ENCODE peak calls at places on chromosome 15, in nine cellular contexts. D is lung, Z is IMR-90, W is fibroblast of mammary gland, L is HepG2, Q is GM13977, K is A673, F is fibroblast of lung, G is tibial artery. A is an unnamed sample.

GRCh38 chr15:51736646-51737537 is 563 bp downstream of the LYSMD2 start:
- DNase-seq in D (peak), Z (no peak), W (no peak), L (no peak), Q (peak), K (peak), F (peak), G (peak), A (no peak)

GRCh38 chr15:60471314-60471713 is 7.6 kb downstream of the ICE2 start:
- DNase-seq in D (no peak), Z (no peak), W (no peak), L (no peak), Q (no peak), K (peak), F (no peak), G (no peak), A (no peak)

GRCh38 chr15:25184356-25185155 is 229.8 kb downstream of the SNRPN start:
- DNase-seq in D (no peak), Z (no peak), W (no peak), L (no peak), Q (no peak), K (no peak), F (no peak), G (no peak), A (no peak)

GRCh38 chr15:89192771-89193170 is 28.6 kb downstream of the RLBP1 start:
- DNase-seq in D (no peak), Z (peak), W (no peak), L (no peak), Q (no peak), K (no peak), F (no peak), G (no peak), A (no peak)

GRCh38 chr15:19973718-19974117 is 567.9 kb downstream of the GOLGA6L6 start:
- DNase-seq in D (no peak), Z (no peak), W (no peak), L (no peak), Q (no peak), K (no peak), F (no peak), G (no peak), A (no peak)

GRCh38 chr15:25800761-25801515 is 62.2 kb downstream of the ATP10A start:
- DNase-seq in D (no peak), Z (no peak), W (no peak), L (no peak), Q (no peak), K (no peak), F (no peak), G (peak), A (no peak)

GRCh38 chr15:51119120-51119519 is 24.4 kb upstream of the TNFAIP8L3 start:
- DNase-seq in D (no peak), Z (no peak), W (no peak), L (no peak), Q (no peak), K (no peak), F (no peak), G (no peak), A (no peak)

GRCh38 chr15:73265536-73266153 is 103.1 kb downstream of the HCN4 start:
- DNase-seq in D (no peak), Z (peak), W (peak), L (peak), Q (peak), K (peak), F (peak), G (no peak), A (peak)

GRCh38 chr15:99447497-99448371 is 118.0 kb upstream of the MEF2A start:
- DNase-seq in D (no peak), Z (no peak), W (no peak), L (no peak), Q (no peak), K (no peak), F (no peak), G (peak), A (peak)

GRCh38 chr15:99279783-99280307 is 28.6 kb downstream of the LRRC28 start:
- DNase-seq in D (no peak), Z (no peak), W (no peak), L (no peak), Q (no peak), K (no peak), F (no peak), G (no peak), A (no peak)

GRCh38 chr15:100114100-100114499 is 227.7 kb downstream of the ADAMTS17 start:
- DNase-seq in D (no peak), Z (peak), W (peak), L (no peak), Q (no peak), K (no peak), F (peak), G (peak), A (no peak)

GRCh38 chr15:63243101-63243500 is 34.3 kb upstream of the APH1B start:
- DNase-seq in D (no peak), Z (peak), W (peak), L (no peak), Q (no peak), K (no peak), F (no peak), G (no peak), A (no peak)

GRCh38 chr15:84079885-84080777 is 155.4 kb upstream of the GOLGA6L4 start:
- DNase-seq in D (no peak), Z (peak), W (peak), L (no peak), Q (peak), K (no peak), F (peak), G (no peak), A (peak)

GRCh38 chr15:29613951-29614382 is 208.3 kb downstream of the TJP1 start:
- DNase-seq in D (no peak), Z (no peak), W (no peak), L (peak), Q (no peak), K (peak), F (no peak), G (no peak), A (no peak)
- TF ChIP-seq CTCF in D (no peak), Z (no peak), W (no peak), L (peak), Q (no peak), K (peak), F (no peak), G (no peak), A (no peak)

DNA sequence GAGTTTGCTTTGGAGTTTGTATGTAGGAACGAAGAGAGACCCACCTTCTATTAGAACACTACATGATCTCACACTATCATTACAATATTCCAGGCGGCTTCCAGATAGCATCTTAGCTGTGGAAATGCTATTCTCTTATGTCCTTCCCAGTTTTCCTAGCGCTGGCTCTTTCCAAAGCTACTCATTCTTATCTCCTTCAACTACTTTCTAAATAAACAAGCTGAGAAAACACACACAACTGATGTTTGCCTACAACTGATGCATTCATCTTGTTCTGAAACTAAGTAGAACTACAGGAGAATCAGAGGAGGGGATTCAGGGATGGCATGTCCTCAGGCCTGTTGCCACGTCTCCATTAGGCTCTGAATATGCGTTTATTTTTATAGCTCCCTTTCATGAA is 108.9 kb downstream of the GREM1 start:
- DNase-seq in D (no peak), Z (no peak), W (no peak), L (no peak), Q (no peak), K (no peak), F (no peak), G (no peak), A (no peak)
- TF ChIP-seq CTCF in D (no peak), Z (no peak), W (no peak), L (no peak), Q (no peak), K (no peak), F (no peak), G (no peak), A (no peak)

DNA sequence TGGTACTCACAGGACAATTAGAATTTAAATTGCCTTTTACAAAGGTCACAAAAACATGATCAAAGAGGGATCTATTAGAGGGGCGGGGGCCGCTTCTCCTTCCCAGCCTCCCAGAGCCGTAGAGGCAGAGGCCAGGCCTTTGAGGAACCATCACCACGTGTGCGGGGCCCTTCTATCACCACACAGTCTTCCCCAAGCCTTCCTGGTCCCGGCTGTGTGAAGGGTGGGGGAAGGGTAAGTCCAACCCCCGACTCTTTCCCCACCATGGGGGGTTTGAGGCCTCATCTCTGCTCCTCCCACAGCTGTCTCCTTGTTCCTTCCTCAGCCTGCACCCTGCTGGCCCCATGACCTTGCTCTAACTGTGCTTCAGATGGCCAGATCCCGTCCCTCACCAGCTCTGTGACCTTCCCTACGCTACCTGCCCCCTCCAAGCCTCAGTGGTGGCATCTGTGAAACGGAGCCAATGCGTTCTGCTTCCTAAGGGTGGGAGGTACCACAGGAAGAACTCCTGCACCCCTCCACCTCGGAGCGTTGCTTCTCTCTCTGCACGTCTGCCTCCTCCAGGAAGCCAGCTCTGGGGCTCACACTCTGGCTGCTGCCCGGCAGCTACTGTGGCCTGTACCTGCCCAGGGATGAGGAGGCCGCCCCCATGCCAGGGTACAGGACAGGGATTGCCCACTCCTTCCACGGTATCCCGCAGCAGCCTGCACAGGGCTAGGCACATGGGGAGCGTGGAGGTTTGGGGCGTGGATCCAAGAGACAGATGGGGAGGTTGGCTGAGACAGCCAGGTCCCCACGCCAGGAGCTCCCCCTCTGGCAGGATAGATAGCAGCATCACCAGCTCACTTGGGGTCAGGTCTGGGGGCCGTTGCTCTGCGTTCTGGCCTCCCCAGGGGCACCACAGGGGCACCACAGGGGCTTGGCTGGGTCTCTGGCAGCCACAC is 83.8 kb downstream of the LINGO1 start:
- DNase-seq in D (no peak), Z (no peak), W (no peak), L (no peak), Q (no peak), K (no peak), F (no peak), G (no peak), A (no peak)
- TF ChIP-seq CTCF in D (no peak), Z (no peak), W (no peak), L (no peak), Q (peak), K (peak), F (no peak), G (no peak), A (no peak)

GRCh38 chr15:47987461-47987860 is 133.3 kb upstream of the SLC24A5 start:
- DNase-seq in D (no peak), Z (no peak), W (no peak), L (no peak), Q (no peak), K (no peak), F (no peak), G (no peak), A (no peak)

GRCh38 chr15:47988564-47988963 is 132.2 kb upstream of the SLC24A5 start:
- DNase-seq in D (no peak), Z (no peak), W (no peak), L (no peak), Q (no peak), K (no peak), F (no peak), G (no peak), A (no peak)

GRCh38 chr15:47985568-47985967 is 135.2 kb upstream of the SLC24A5 start:
- DNase-seq in D (no peak), Z (no peak), W (no peak), L (no peak), Q (no peak), K (no peak), F (no peak), G (no peak), A (no peak)

GRCh38 chr15:47987908-47988532 is 132.8 kb upstream of the SLC24A5 start:
- DNase-seq in D (no peak), Z (peak), W (peak), L (peak), Q (peak), K (peak), F (peak), G (no peak), A (no peak)

GRCh38 chr15:47983533-47983932 is 137.3 kb upstream of the SLC24A5 start:
- DNase-seq in D (no peak), Z (no peak), W (peak), L (no peak), Q (no peak), K (peak), F (no peak), G (no peak), A (no peak)
- TF ChIP-seq CTCF in D (no peak), Z (no peak), W (no peak), L (no peak), Q (no peak), K (peak), F (no peak), G (no peak), A (no peak)

GRCh38 chr15:76647612-76648011 is 257.5 kb downstream of the SCAPER start:
- DNase-seq in D (no peak), Z (no peak), W (no peak), L (peak), Q (no peak), K (no peak), F (no peak), G (no peak), A (no peak)
- TF ChIP-seq CTCF in D (no peak), Z (no peak), W (no peak), L (no peak), Q (no peak), K (no peak), F (no peak), G (no peak), A (no peak)

DNA sequence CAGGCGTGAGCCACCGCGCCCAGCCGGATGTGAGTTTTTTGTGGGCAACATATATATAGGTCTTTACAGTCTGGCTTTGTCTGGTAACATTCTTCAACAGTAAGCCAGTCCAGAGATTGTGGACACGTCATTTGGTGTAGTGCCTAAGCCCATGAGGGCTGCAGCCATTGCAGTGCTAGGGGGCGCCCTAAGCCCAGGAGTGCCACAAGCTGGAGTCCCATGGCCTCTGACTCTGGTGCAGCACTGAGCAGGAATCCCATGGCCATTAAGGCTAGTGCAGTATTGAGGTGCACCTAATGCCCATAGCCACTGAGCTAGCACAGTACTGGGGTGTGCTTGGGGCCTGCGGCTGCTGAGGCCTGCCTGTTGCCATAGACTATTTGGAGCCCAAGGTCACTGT is 136.4 kb upstream of the NDN start:
- DNase-seq in D (no peak), Z (no peak), W (no peak), L (peak), Q (no peak), K (no peak), F (no peak), G (no peak), A (no peak)
- TF ChIP-seq CTCF in D (no peak), Z (no peak), W (no peak), L (peak), Q (no peak), K (no peak), F (no peak), G (no peak), A (no peak)

GRCh38 chr15:58957101-58957973 is 23.9 kb upstream of the SLTM start:
- DNase-seq in D (peak), Z (peak), W (peak), L (peak), Q (peak), K (peak), F (peak), G (no peak), A (no peak)
- TF ChIP-seq CTCF in D (peak), Z (peak), W (peak), L (peak), Q (peak), K (peak), F (peak), G (peak), A (peak)

GRCh38 chr15:66401130-66402021 is 14.7 kb downstream of the MAP2K1 start:
- DNase-seq in D (no peak), Z (no peak), W (peak), L (no peak), Q (no peak), K (no peak), F (peak), G (no peak), A (no peak)
- TF ChIP-seq CTCF in D (no peak), Z (no peak), W (peak), L (no peak), Q (peak), K (no peak), F (no peak), G (no peak), A (no peak)

GRCh38 chr15:71422530-71423259 is 307.4 kb downstream of the THSD4 start:
- DNase-seq in D (no peak), Z (no peak), W (no peak), L (no peak), Q (no peak), K (no peak), F (no peak), G (no peak), A (no peak)
- TF ChIP-seq CTCF in D (no peak), Z (no peak), W (no peak), L (no peak), Q (no peak), K (no peak), F (no peak), G (no peak), A (no peak)